ENCODE peak calls at places on chromosomes 3 and 15, in five cellular contexts. U, X, Y, E and I are unnamed samples.

GRCh38 chr3:14773281-14773680 is 45.5 kb upstream of the FGD5 start:
- DNase-seq in E (no peak), U (no peak), Y (no peak), X (no peak), I (no peak)

GRCh38 chr3:33318709-33319380 is 41.6 kb downstream of the FBXL2 start:
- DNase-seq in E (no peak), U (no peak), Y (no peak), X (peak; percentile 18), I (peak; percentile 60)

GRCh38 chr15:89171136-89172072 is 50.0 kb downstream of the RLBP1 start:
- DNase-seq in E (peak; percentile 62), U (peak; percentile 69), X (peak; percentile 74), Y (peak; percentile 93), I (peak; percentile 65)

GRCh38 chr3:15498461-15499214 is 22.9 kb downstream of the COLQ start:
- DNase-seq in Y (no peak), U (no peak), X (no peak), E (no peak), I (no peak)

GRCh38 chr3:129161860-129162271 is 1.0 kb upstream of the ISY1 start:
- DNase-seq in X (no peak), U (no peak), Y (peak; percentile 52), E (peak; percentile 18), I (no peak)

GRCh38 chr3:74883690-74884089 is 269.2 kb upstream of the CNTN3 start:
- DNase-seq in X (peak; percentile 4), Y (no peak), E (peak; percentile 2), U (no peak), I (no peak)

GRCh38 chr15:29792426-29793159 is 29.7 kb downstream of the TJP1 start:
- DNase-seq in Y (no peak), E (no peak), U (no peak), X (no peak), I (no peak)

GRCh38 chr15:43286074-43286473 is 19.3 kb upstream of the TGM5 start:
- DNase-seq in Y (no peak), U (no peak), E (no peak), X (no peak), I (no peak)

GRCh38 chr3:159994182-159994581 is 5.5 kb downstream of the IL12A start:
- DNase-seq in Y (no peak), X (no peak), U (no peak), E (no peak), I (no peak)

GRCh38 chr15:76235186-76235826 is 76.0 kb downstream of the ETFA start:
- DNase-seq in E (peak; percentile 42), U (no peak), Y (no peak), X (peak; percentile 66), I (peak; percentile 54)

GRCh38 chr3:11575964-11576363 is 67.8 kb downstream of the VGLL4 start:
- DNase-seq in Y (no peak), U (no peak), E (no peak), X (no peak), I (no peak)

GRCh38 chr3:42148982-42149432 is 57.9 kb downstream of the TRAK1 start:
- DNase-seq in X (peak; percentile 15), Y (peak; percentile 65), U (peak; percentile 82), E (no peak), I (peak; percentile 50)

GRCh38 chr15:27481768-27482167 is 510.8 kb downstream of the GABRG3 start:
- DNase-seq in U (no peak), X (no peak), E (no peak), Y (no peak), I (no peak)

GRCh38 chr3:151974067-151974466 is 100.6 kb downstream of the SUCNR1 start:
- DNase-seq in U (no peak), X (no peak), E (no peak), Y (no peak), I (peak; percentile 70)

GRCh38 chr3:161673845-161674244 is 177.2 kb downstream of the OTOL1 start:
- DNase-seq in Y (no peak), X (no peak), E (no peak), U (no peak), I (no peak)

GRCh38 chr3:175606650-175607318 is 747.6 kb downstream of the NAALADL2 start:
- DNase-seq in X (no peak), E (no peak), Y (no peak), U (no peak), I (peak; percentile 3)

GRCh38 chr3:161405087-161405486 is 33.8 kb upstream of the SPTSSB start:
- DNase-seq in U (no peak), E (no peak), Y (no peak), X (no peak), I (no peak)

GRCh38 chr15:28933710-28934445 is 48.1 kb downstream of the APBA2 start:
- DNase-seq in U (peak; percentile 72), E (peak; percentile 3), X (no peak), Y (no peak), I (no peak)

GRCh38 chr15:68449389-68449788 is 17.4 kb upstream of the ITGA11 start:
- DNase-seq in U (no peak), Y (peak; percentile 40), X (no peak), E (no peak), I (no peak)

GRCh38 chr3:5058463-5058862 is 63.6 kb upstream of the ARL8B start:
- DNase-seq in E (no peak), U (no peak), X (peak; percentile 55), Y (no peak), I (no peak)

GRCh38 chr15:68586274-68586961 is 7.6 kb downstream of the CORO2B start:
- DNase-seq in E (peak; percentile 66), X (peak; percentile 80), U (no peak), Y (no peak), I (peak; percentile 57)

GRCh38 chr15:42352401-42352800 is 6.9 kb upstream of the CAPN3 start:
- DNase-seq in X (no peak), Y (no peak), E (no peak), U (no peak), I (no peak)

GRCh38 chr3:4655145-4656045 is 162.2 kb downstream of the ITPR1 start:
- DNase-seq in E (no peak), Y (no peak), X (no peak), U (no peak), I (no peak)

GRCh38 chr3:25259871-25260270 is 168.2 kb upstream of the RARB start:
- DNase-seq in E (no peak), X (no peak), Y (no peak), U (no peak), I (no peak)

GRCh38 chr15:77666296-77666660 is 33.6 kb upstream of the LINGO1 start:
- DNase-seq in E (no peak), Y (no peak), U (no peak), X (no peak), I (no peak)
- H3K4me1 ChIP-seq in E (no peaks in the 10 kb centered on the region), Y (peaks cover 14% of the 10 kb centered on the region), U (peaks cover 6% of the 10 kb centered on the region), X (no peaks in the 10 kb centered on the region), I (no peaks in the 10 kb centered on the region)

GRCh38 chr3:187072582-187072981 is 66.7 kb downstream of the RPL39L start:
- DNase-seq in U (no peak), Y (no peak), E (no peak), X (no peak), I (no peak)

GRCh38 chr3:187077085-187077484 is 62.2 kb downstream of the RPL39L start:
- DNase-seq in E (no peak), U (no peak), X (no peak), Y (no peak), I (no peak)

GRCh38 chr3:187076297-187076696 is 63.0 kb downstream of the RPL39L start:
- DNase-seq in U (no peak), X (no peak), Y (no peak), E (no peak), I (no peak)

GRCh38 chr3:187069857-187070516 is 69.3 kb downstream of the RPL39L start:
- DNase-seq in U (no peak), Y (no peak), X (no peak), E (no peak), I (no peak)

DNA sequence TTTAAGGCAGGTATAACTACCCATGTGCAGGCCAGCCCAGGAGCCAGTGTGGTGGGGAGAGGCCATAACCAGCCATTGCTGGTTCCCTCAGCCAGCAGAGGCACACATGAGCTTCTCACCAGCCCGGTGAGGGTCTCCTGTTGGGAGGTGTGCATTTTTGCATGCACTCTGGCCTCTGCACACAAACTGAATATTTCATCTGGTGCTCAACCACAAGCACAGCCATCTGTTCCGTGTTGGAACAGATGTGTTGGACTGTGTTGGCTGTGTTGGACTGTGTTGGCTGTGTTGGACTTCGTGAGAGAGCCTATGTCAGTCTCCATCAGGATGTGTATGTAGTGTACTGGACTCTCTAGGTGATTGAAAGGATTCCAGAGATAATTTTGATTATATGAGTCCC is 67.2 kb downstream of the RPL39L start:
- DNase-seq in U (no peak), X (no peak), E (no peak), Y (no peak), I (no peak)
- TF ChIP-seq JUN in U (no peak), X (no peak), E (no peak), Y (no peak), I (no peak)

DNA sequence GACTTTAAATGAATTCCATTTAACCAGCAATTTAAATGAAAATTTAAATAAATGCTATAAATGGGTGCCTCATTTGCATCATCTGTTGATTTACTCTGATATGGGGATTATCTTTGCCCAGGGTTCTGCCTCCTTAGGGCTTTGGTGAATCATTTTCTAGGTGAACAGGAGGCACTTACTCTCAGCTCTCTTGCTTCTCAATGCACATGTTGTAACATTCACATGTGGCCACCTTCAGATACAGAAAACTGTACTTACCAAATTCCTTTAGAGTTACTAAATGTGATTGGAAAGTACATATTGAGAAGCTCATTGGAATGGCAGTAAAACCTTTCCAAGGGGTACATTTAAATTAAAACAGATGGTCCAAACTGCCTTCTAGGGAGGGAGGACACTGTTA is 20.8 kb downstream of the GADL1 start:
- DNase-seq in Y (no peak), U (no peak), E (no peak), X (no peak), I (no peak)
- TF ChIP-seq MAX in Y (no peak), U (no peak), E (no peak), X (no peak), I (no peak)

GRCh38 chr3:177725165-177725564 is 527.9 kb upstream of the TBL1XR1 start:
- DNase-seq in E (no peak), Y (no peak), X (no peak), U (no peak), I (no peak)
- H3K4me1 ChIP-seq in E (no peaks in the 10 kb centered on the region), Y (peaks cover 2% of the 10 kb centered on the region), X (no peaks in the 10 kb centered on the region), U (no peaks in the 10 kb centered on the region), I (peaks cover 10% of the 10 kb centered on the region)

DNA sequence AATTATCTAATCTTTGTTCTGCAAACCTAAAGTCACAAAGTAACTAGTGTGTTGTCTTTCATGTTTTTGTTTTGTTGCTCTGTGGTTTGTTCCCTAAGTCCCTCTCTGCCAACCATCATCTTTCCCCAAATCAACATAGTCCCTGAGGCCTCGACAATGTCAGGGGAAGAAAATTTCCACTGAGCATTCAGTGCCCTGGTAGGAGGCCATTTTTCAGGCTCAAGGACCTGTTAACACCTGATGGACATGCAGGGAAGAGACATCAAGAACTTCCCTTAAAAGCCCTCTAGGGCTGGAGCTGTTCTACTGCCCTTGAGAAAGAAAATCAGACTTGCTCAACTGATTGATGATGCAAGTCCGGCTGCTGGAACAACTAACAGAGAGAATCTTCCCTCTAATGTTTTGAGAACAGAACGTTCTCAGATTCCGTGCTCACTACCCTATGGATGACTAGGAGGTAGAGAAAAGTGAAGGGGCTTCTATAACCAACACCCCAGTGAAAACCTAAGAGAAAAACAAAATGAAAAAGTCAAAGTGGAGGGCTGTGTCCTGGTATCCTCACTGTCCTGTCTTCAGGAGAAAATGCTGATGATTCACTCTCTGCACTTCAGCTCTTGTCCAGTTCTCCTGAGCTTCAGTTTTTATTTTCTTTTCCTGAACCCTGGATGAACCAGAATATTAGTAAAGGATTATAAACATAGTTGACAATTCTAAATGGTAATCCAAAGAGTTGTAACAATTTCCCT is 373.1 kb downstream of the FOXP1 start:
- DNase-seq in X (peak; percentile 64), U (peak; percentile 15), Y (no peak), E (peak; percentile 87), I (no peak)
- TF ChIP-seq JUN in X (no peak), U (no peak), Y (no peak), E (no peak), I (no peak)